ENCODE peak calls at places on chromosome 1, in nine cellular contexts. S is HL-60; K is naive thymus-derived CD4-positive, alpha-beta T cell; J is fibroblast of villous mesenchyme; L is fibroblast of mammary gland; E is Peyer's patch; O is cardiac muscle cell; Q is fibroblast of lung; T is tibial artery. Y is an unnamed sample.

GRCh38 chr1:23718482-23718881 is 24.8 kb upstream of the ELOA start:
- DNase-seq in S (no peak), K (no peak), J (peak; percentile 47), L (peak; percentile 63), E (no peak), O (peak; percentile 62), Q (peak; percentile 39), T (no peak), Y (no peak)

GRCh38 chr1:227764019-227764391 is 28.8 kb downstream of the SNAP47 start:
- DNase-seq in S (no peak), K (no peak), J (peak; percentile 10), L (peak; percentile 17), E (no peak), O (no peak), Q (peak; percentile 66), T (no peak), Y (peak; percentile 42)

GRCh38 chr1:3234281-3234680 is 165.3 kb downstream of the PRDM16 start:
- DNase-seq in S (no peak), K (no peak), J (no peak), L (no peak), E (no peak), O (no peak), Q (no peak), T (no peak), Y (no peak)

GRCh38 chr1:36752891-36753361 is 270.2 kb upstream of the CSF3R start:
- DNase-seq in S (no peak), K (no peak), J (no peak), L (no peak), E (no peak), O (no peak), Q (no peak), T (peak; percentile 41), Y (no peak)

GRCh38 chr1:58899581-58900271 is 115.9 kb upstream of the JUN start:
- DNase-seq in S (no peak), K (no peak), J (peak; percentile 22), L (no peak), E (no peak), O (no peak), Q (no peak), T (no peak), Y (no peak)

GRCh38 chr1:15153184-15153841 is at the start of gene TMEM51:
- DNase-seq in S (no peak), K (peak; percentile 23), J (peak; percentile 77), L (peak; percentile 30), E (no peak), O (peak; percentile 75), Q (peak; percentile 74), T (peak; percentile 73), Y (peak; percentile 56)

GRCh38 chr1:95084317-95085176 is 11.8 kb upstream of the ALG14 start:
- DNase-seq in S (peak; percentile 16), K (no peak), J (peak; percentile 35), L (peak; percentile 55), E (peak; percentile 25), O (no peak), Q (peak; percentile 17), T (no peak), Y (no peak)

GRCh38 chr1:205294175-205294913 is 27.2 kb downstream of the NUAK2 start:
- DNase-seq in S (no peak), K (no peak), J (peak; percentile 96), L (peak; percentile 90), E (no peak), O (peak; percentile 92), Q (peak; percentile 92), T (no peak), Y (peak; percentile 89)

GRCh38 chr1:178086294-178087255 is 7.3 kb upstream of the RASAL2 start:
- DNase-seq in S (peak; percentile 50), K (no peak), J (peak; percentile 57), L (peak; percentile 67), E (no peak), O (peak; percentile 46), Q (peak; percentile 57), T (no peak), Y (peak; percentile 43)
- H3K4me3 ChIP-seq in S (no peak overlapping the region), K (no peak overlapping the region), J (no peak overlapping the region), L (no peak overlapping the region), E (no peak overlapping the region), O (no peak overlapping the region), Q (no peak overlapping the region), T (no peak overlapping the region), Y (no peak overlapping the region)

DNA sequence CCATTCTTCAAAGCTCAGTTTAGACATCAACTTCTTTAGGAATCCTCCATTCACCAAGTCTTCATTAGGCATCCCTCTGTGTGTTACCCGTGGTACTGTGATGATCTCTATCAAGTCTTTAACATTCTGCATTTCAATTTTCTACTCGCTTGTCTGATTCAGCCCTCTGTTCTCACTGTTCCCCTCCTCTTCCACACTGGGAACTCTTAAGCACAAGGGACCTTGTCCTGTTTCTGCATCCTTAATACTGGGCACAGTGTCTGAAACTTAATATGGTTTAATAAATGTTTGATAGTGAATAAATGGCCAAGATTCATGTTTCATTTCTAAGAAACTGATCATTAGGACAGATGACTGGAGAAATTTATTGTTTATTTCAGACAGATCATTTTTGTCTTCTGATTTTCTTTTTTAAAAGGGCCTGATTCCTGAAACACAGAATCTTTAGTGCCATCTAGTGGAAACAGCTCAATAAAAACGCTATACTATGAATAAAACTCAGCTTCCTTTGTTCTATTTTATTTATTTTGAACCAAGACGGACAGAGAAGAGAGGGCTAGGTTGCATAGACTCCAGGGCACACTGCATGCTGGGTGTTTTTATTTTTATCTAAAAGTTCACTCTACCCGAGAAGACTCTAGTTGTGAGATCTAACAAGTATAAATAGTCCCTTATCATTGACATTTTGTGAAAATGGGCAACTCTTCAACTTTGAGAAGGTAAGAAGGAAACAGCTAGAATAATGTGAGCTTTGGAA is 7.0 kb upstream of the TRIM45 start:
- DNase-seq in S (no peak), K (no peak), J (peak; percentile 57), L (peak; percentile 64), E (no peak), O (peak; percentile 69), Q (peak; percentile 45), T (no peak), Y (peak; percentile 26)
- H3K4me3 ChIP-seq in S (no peak overlapping the region), K (no peak overlapping the region), J (no peak overlapping the region), L (no peak overlapping the region), E (no peak overlapping the region), O (no peak overlapping the region), Q (no peak overlapping the region), T (no peak overlapping the region), Y (no peak overlapping the region)

GRCh38 chr1:10720635-10721034 is 75.8 kb downstream of the CASZ1 start:
- DNase-seq in S (no peak), K (no peak), J (no peak), L (no peak), E (no peak), O (no peak), Q (no peak), T (no peak), Y (no peak)

GRCh38 chr1:10717296-10718082 is 79.0 kb downstream of the CASZ1 start:
- DNase-seq in S (no peak), K (no peak), J (no peak), L (no peak), E (no peak), O (no peak), Q (no peak), T (no peak), Y (no peak)

GRCh38 chr1:10716840-10717239 is 79.6 kb downstream of the CASZ1 start:
- DNase-seq in S (no peak), K (no peak), J (no peak), L (no peak), E (no peak), O (no peak), Q (no peak), T (no peak), Y (no peak)

GRCh38 chr1:10716424-10716823 is 80.0 kb downstream of the CASZ1 start:
- DNase-seq in S (no peak), K (no peak), J (no peak), L (no peak), E (no peak), O (no peak), Q (no peak), T (no peak), Y (no peak)

GRCh38 chr1:10718083-10718415 is 78.4 kb downstream of the CASZ1 start:
- DNase-seq in S (no peak), K (no peak), J (no peak), L (no peak), E (no peak), O (no peak), Q (no peak), T (no peak), Y (no peak)
- H3K4me3 ChIP-seq in S (no peak overlapping the region), K (no peak overlapping the region), J (no peak overlapping the region), L (no peak overlapping the region), E (no peak overlapping the region), O (no peak overlapping the region), Q (no peak overlapping the region), T (no peak overlapping the region), Y (no peak overlapping the region)

GRCh38 chr1:60621524-60621923 is 460.8 kb upstream of the NFIA start:
- DNase-seq in S (no peak), K (no peak), J (no peak), L (peak; percentile 16), E (no peak), O (peak; percentile 77), Q (peak; percentile 56), T (no peak), Y (peak; percentile 51)
- H3K4me3 ChIP-seq in S (no peak overlapping the region), K (no peak overlapping the region), J (no peak overlapping the region), L (no peak overlapping the region), E (no peak overlapping the region), O (no peak overlapping the region), Q (no peak overlapping the region), T (no peak overlapping the region), Y (peak overlapping the region; percentile 20)

GRCh38 chr1:229696385-229696784 is 70.3 kb downstream of the URB2 start:
- DNase-seq in S (no peak), K (no peak), J (no peak), L (no peak), E (no peak), O (no peak), Q (no peak), T (no peak), Y (no peak)
- H3K4me3 ChIP-seq in S (no peak overlapping the region), K (no peak overlapping the region), J (no peak overlapping the region), L (no peak overlapping the region), E (no peak overlapping the region), O (no peak overlapping the region), Q (no peak overlapping the region), T (no peak overlapping the region), Y (no peak overlapping the region)

GRCh38 chr1:13760340-13760739 is 60.4 kb downstream of the PRDM2 start:
- DNase-seq in S (no peak), K (no peak), J (no peak), L (no peak), E (no peak), O (no peak), Q (no peak), T (no peak), Y (no peak)
- H3K4me3 ChIP-seq in S (no peak overlapping the region), K (no peak overlapping the region), J (no peak overlapping the region), L (no peak overlapping the region), E (no peak overlapping the region), O (no peak overlapping the region), Q (no peak overlapping the region), T (no peak overlapping the region), Y (no peak overlapping the region)

GRCh38 chr1:30745156-30745833 is 12.3 kb downstream of the LAPTM5 start:
- DNase-seq in S (no peak), K (no peak), J (no peak), L (no peak), E (no peak), O (no peak), Q (no peak), T (no peak), Y (no peak)
- H3K4me3 ChIP-seq in S (no peak overlapping the region), K (peak overlapping the region; percentile 50), J (no peak overlapping the region), L (no peak overlapping the region), E (peak overlapping the region; percentile 6), O (no peak overlapping the region), Q (no peak overlapping the region), T (no peak overlapping the region), Y (no peak overlapping the region)

Y was measured in astrocyte.